ENCODE peak calls at places on chromosomes 11 and 22, in ten cellular contexts. B is activated T-cell treated with anti-CD3 and anti-CD28 coated beads, Interleukin-2, amount 50 U/mL, for 1 hour; R is epithelial cell of esophagus; N is COLO829; M is NCI-H2171 treated with DMSO at 0.1 percent for 48 hours; E is GF-D8; W is NCI-H774; P is transverse colon; L is heart right ventricle; I is amygdala. Z is an unnamed sample.

GRCh38 chr11:69949327-69949726 is 128.8 kb upstream of the ANO1 start:
- DNase-seq in W (no peak), P (no peak), R (peak), N (peak), I (no peak), E (no peak), M (no peak), B (no peak), L (no peak), Z (peak)

GRCh38 chr22:29816539-29816938 is 21.5 kb downstream of the ASCC2 start:
- DNase-seq in N (no peak), W (no peak), M (peak), E (no peak), P (no peak), R (no peak), L (no peak), I (no peak), B (no peak), Z (no peak)

GRCh38 chr11:70603756-70604211 is 205.5 kb downstream of the CTTN start:
- DNase-seq in E (no peak), R (peak), M (peak), W (no peak), B (no peak), P (no peak), L (no peak), I (no peak), N (no peak), Z (no peak)

GRCh38 chr22:36331912-36332622 is 55.7 kb downstream of the MYH9 start:
- DNase-seq in R (no peak), L (peak), B (peak), P (peak), I (no peak), N (no peak), M (peak), E (peak), W (no peak), Z (peak)

GRCh38 chr11:69207165-69207889 is 51.6 kb downstream of the SMIM38 start:
- DNase-seq in R (no peak), I (no peak), N (no peak), M (no peak), W (no peak), E (no peak), L (no peak), P (no peak), B (no peak), Z (peak)

GRCh38 chr22:49960967-49961600 is 512 bp downstream of the PIM3 start:
- DNase-seq in L (peak), M (no peak), R (peak), W (no peak), I (no peak), N (no peak), B (peak), P (peak), E (no peak), Z (no peak)

GRCh38 chr11:57566035-57566504 is 1.4 kb downstream of the UBE2L6 start:
- DNase-seq in M (no peak), R (peak), N (no peak), L (no peak), E (peak), B (no peak), W (no peak), P (peak), I (peak), Z (no peak)

GRCh38 chr22:20887375-20887774 is 28.6 kb downstream of the SNAP29 start:
- DNase-seq in I (no peak), E (no peak), L (no peak), P (no peak), B (no peak), R (peak), W (no peak), N (no peak), M (no peak), Z (no peak)

GRCh38 chr11:123374622-123374968 is 55.5 kb upstream of the GRAMD1B start:
- DNase-seq in B (no peak), I (no peak), P (no peak), R (no peak), E (no peak), M (no peak), W (no peak), N (no peak), L (no peak), Z (no peak)